ENCODE peak calls at places on chromosomes 16 and 17, in eight cellular contexts. One of them, this sample, is unnamed. For H3K27me3, the result is how much of the 10 kb centered on the place peaks cover.

GRCh38 chr17:48725005-48725293 is 2.0 kb downstream of the PRAC2 start:
- DNase-seq in psoas muscle: no peak
- DNase-seq in fibroblast of lung: no peak
- DNase-seq in K562: no peak
- DNase-seq in prostate gland: no peak
- DNase-seq in tibial nerve: no peak
- DNase-seq in BJ: no peak
- DNase-seq in heart right ventricle: no peak
- DNase-seq in this sample: no peak

GRCh38 chr16:53773150-53773846 is 69.3 kb downstream of the FTO start:
- DNase-seq in fibroblast of lung: peak
- DNase-seq in tibial nerve: peak
- DNase-seq in psoas muscle: no peak
- DNase-seq in heart right ventricle: no peak
- DNase-seq in prostate gland: peak
- DNase-seq in BJ: no peak
- DNase-seq in K562: peak
- DNase-seq in this sample: peak

GRCh38 chr17:5825717-5826330 is 241.5 kb upstream of the NLRP1 start:
- DNase-seq in K562: no peak
- DNase-seq in heart right ventricle: no peak
- DNase-seq in tibial nerve: no peak
- DNase-seq in BJ: no peak
- DNase-seq in fibroblast of lung: peak
- DNase-seq in prostate gland: no peak
- DNase-seq in psoas muscle: no peak
- DNase-seq in this sample: peak

GRCh38 chr16:29148867-29149272 is 164.0 kb downstream of the LAT start:
- DNase-seq in prostate gland: no peak
- DNase-seq in psoas muscle: no peak
- DNase-seq in fibroblast of lung: no peak
- DNase-seq in BJ: no peak
- DNase-seq in K562: no peak
- DNase-seq in tibial nerve: no peak
- DNase-seq in heart right ventricle: peak
- DNase-seq in this sample: no peak

GRCh38 chr16:17384473-17384872 is 86.3 kb downstream of the XYLT1 start:
- DNase-seq in heart right ventricle: no peak
- DNase-seq in psoas muscle: no peak
- DNase-seq in K562: no peak
- DNase-seq in tibial nerve: no peak
- DNase-seq in prostate gland: no peak
- DNase-seq in fibroblast of lung: no peak
- DNase-seq in BJ: no peak
- DNase-seq in this sample: no peak

GRCh38 chr16:82629441-82630027 is 2.8 kb downstream of the CDH13 start:
- DNase-seq in tibial nerve: no peak
- DNase-seq in BJ: peak
- DNase-seq in psoas muscle: no peak
- DNase-seq in prostate gland: peak
- DNase-seq in fibroblast of lung: peak
- DNase-seq in heart right ventricle: no peak
- DNase-seq in K562: no peak
- DNase-seq in this sample: peak

GRCh38 chr16:50273382-50273690 is 7.0 kb downstream of the ADCY7 start:
- DNase-seq in fibroblast of lung: no peak
- DNase-seq in tibial nerve: no peak
- DNase-seq in psoas muscle: peak
- DNase-seq in heart right ventricle: no peak
- DNase-seq in BJ: no peak
- DNase-seq in prostate gland: no peak
- DNase-seq in K562: no peak
- DNase-seq in this sample: no peak

GRCh38 chr16:24700549-24701392 is 28.7 kb upstream of the TNRC6A start:
- DNase-seq in psoas muscle: peak
- DNase-seq in prostate gland: peak
- DNase-seq in heart right ventricle: peak
- DNase-seq in K562: no peak
- DNase-seq in tibial nerve: peak
- DNase-seq in BJ: peak
- DNase-seq in fibroblast of lung: peak
- DNase-seq in this sample: peak

GRCh38 chr17:56247816-56248215 is 94.5 kb downstream of the ANKFN1 start:
- DNase-seq in fibroblast of lung: no peak
- DNase-seq in prostate gland: no peak
- DNase-seq in heart right ventricle: no peak
- DNase-seq in BJ: no peak
- DNase-seq in K562: no peak
- DNase-seq in tibial nerve: no peak
- DNase-seq in psoas muscle: no peak
- DNase-seq in this sample: no peak

GRCh38 chr16:57016831-57017230 is 27.5 kb downstream of the NLRC5 start:
- DNase-seq in psoas muscle: no peak
- DNase-seq in tibial nerve: no peak
- DNase-seq in K562: no peak
- DNase-seq in fibroblast of lung: no peak
- DNase-seq in heart right ventricle: no peak
- DNase-seq in BJ: no peak
- DNase-seq in prostate gland: no peak
- DNase-seq in this sample: no peak

GRCh38 chr17:6780886-6781285 is 4.9 kb downstream of the FBXO39 start:
- DNase-seq in K562: no peak
- DNase-seq in psoas muscle: no peak
- DNase-seq in prostate gland: no peak
- DNase-seq in fibroblast of lung: no peak
- DNase-seq in heart right ventricle: no peak
- DNase-seq in tibial nerve: no peak
- DNase-seq in BJ: no peak
- DNase-seq in this sample: no peak

GRCh38 chr17:47192549-47192948 is 3.5 kb upstream of the CDC27 start:
- DNase-seq in psoas muscle: no peak
- DNase-seq in fibroblast of lung: no peak
- DNase-seq in K562: no peak
- DNase-seq in heart right ventricle: no peak
- DNase-seq in prostate gland: no peak
- DNase-seq in tibial nerve: no peak
- DNase-seq in BJ: no peak
- DNase-seq in this sample: no peak

GRCh38 chr17:78802008-78802407 is 19.9 kb upstream of the CYTH1 start:
- DNase-seq in K562: no peak
- DNase-seq in fibroblast of lung: no peak
- DNase-seq in heart right ventricle: no peak
- DNase-seq in tibial nerve: no peak
- DNase-seq in prostate gland: no peak
- DNase-seq in psoas muscle: no peak
- DNase-seq in BJ: no peak
- DNase-seq in this sample: no peak

GRCh38 chr16:3646348-3646920 is 8.1 kb upstream of the DNASE1 start:
- DNase-seq in K562: peak
- DNase-seq in prostate gland: peak
- DNase-seq in psoas muscle: no peak
- DNase-seq in BJ: no peak
- DNase-seq in heart right ventricle: no peak
- DNase-seq in tibial nerve: no peak
- DNase-seq in fibroblast of lung: no peak
- DNase-seq in this sample: peak

GRCh38 chr17:82704886-82705285 is 6.4 kb upstream of the RAB40B start:
- DNase-seq in prostate gland: no peak
- DNase-seq in BJ: no peak
- DNase-seq in heart right ventricle: no peak
- DNase-seq in tibial nerve: no peak
- DNase-seq in psoas muscle: no peak
- DNase-seq in K562: no peak
- DNase-seq in fibroblast of lung: no peak
- DNase-seq in this sample: no peak

GRCh38 chr16:74771656-74772315 is 2.8 kb downstream of the FA2H start:
- DNase-seq in K562: no peak
- DNase-seq in fibroblast of lung: no peak
- DNase-seq in heart right ventricle: no peak
- DNase-seq in prostate gland: no peak
- DNase-seq in psoas muscle: no peak
- DNase-seq in tibial nerve: no peak
- DNase-seq in BJ: no peak
- DNase-seq in this sample: no peak

GRCh38 chr16:74774223-74775139 is at the start of gene FA2H:
- DNase-seq in tibial nerve: peak
- DNase-seq in heart right ventricle: peak
- DNase-seq in psoas muscle: peak
- DNase-seq in K562: peak
- DNase-seq in prostate gland: peak
- DNase-seq in fibroblast of lung: peak
- DNase-seq in BJ: no peak
- DNase-seq in this sample: peak

GRCh38 chr16:74770826-74771526 is 3.6 kb downstream of the FA2H start:
- DNase-seq in prostate gland: no peak
- DNase-seq in psoas muscle: no peak
- DNase-seq in heart right ventricle: no peak
- DNase-seq in tibial nerve: no peak
- DNase-seq in BJ: no peak
- DNase-seq in fibroblast of lung: no peak
- DNase-seq in K562: no peak
- DNase-seq in this sample: no peak

GRCh38 chr16:74775255-74775654 is 635 bp upstream of the FA2H start:
- DNase-seq in fibroblast of lung: no peak
- DNase-seq in heart right ventricle: no peak
- DNase-seq in prostate gland: no peak
- DNase-seq in BJ: no peak
- DNase-seq in K562: no peak
- DNase-seq in psoas muscle: no peak
- DNase-seq in tibial nerve: no peak
- DNase-seq in this sample: no peak

GRCh38 chr16:74773431-74774222 is 993 bp downstream of the FA2H start:
- DNase-seq in psoas muscle: no peak
- DNase-seq in fibroblast of lung: no peak
- DNase-seq in tibial nerve: no peak
- DNase-seq in prostate gland: no peak
- DNase-seq in BJ: no peak
- DNase-seq in K562: no peak
- DNase-seq in heart right ventricle: no peak
- DNase-seq in this sample: no peak
- H3K4me3 ChIP-seq in psoas muscle: peak
- H3K4me3 ChIP-seq in fibroblast of lung: no peak
- H3K4me3 ChIP-seq in tibial nerve: peak
- H3K4me3 ChIP-seq in prostate gland: peak
- H3K4me3 ChIP-seq in BJ: no peak
- H3K4me3 ChIP-seq in K562: no peak
- H3K4me3 ChIP-seq in heart right ventricle: peak
- H3K4me3 ChIP-seq in this sample: no peak

GRCh38 chr16:89491974-89492687 is 1.8 kb upstream of the ANKRD11 start:
- DNase-seq in heart right ventricle: no peak
- DNase-seq in K562: peak
- DNase-seq in fibroblast of lung: no peak
- DNase-seq in prostate gland: no peak
- DNase-seq in psoas muscle: no peak
- DNase-seq in tibial nerve: no peak
- DNase-seq in BJ: no peak
- DNase-seq in this sample: no peak

GRCh38 chr16:89489040-89489721 is 1.2 kb downstream of the ANKRD11 start:
- DNase-seq in tibial nerve: peak
- DNase-seq in fibroblast of lung: peak
- DNase-seq in K562: peak
- DNase-seq in psoas muscle: peak
- DNase-seq in BJ: peak
- DNase-seq in prostate gland: peak
- DNase-seq in heart right ventricle: peak
- DNase-seq in this sample: peak

GRCh38 chr16:89491238-89491869 is 993 bp upstream of the ANKRD11 start:
- DNase-seq in prostate gland: no peak
- DNase-seq in fibroblast of lung: peak
- DNase-seq in heart right ventricle: no peak
- DNase-seq in BJ: no peak
- DNase-seq in psoas muscle: peak
- DNase-seq in K562: no peak
- DNase-seq in tibial nerve: no peak
- DNase-seq in this sample: no peak

GRCh38 chr16:89489731-89490385 is 503 bp downstream of the ANKRD11 start:
- DNase-seq in psoas muscle: peak
- DNase-seq in fibroblast of lung: no peak
- DNase-seq in prostate gland: no peak
- DNase-seq in tibial nerve: no peak
- DNase-seq in BJ: no peak
- DNase-seq in K562: peak
- DNase-seq in heart right ventricle: no peak
- DNase-seq in this sample: no peak

DNA sequence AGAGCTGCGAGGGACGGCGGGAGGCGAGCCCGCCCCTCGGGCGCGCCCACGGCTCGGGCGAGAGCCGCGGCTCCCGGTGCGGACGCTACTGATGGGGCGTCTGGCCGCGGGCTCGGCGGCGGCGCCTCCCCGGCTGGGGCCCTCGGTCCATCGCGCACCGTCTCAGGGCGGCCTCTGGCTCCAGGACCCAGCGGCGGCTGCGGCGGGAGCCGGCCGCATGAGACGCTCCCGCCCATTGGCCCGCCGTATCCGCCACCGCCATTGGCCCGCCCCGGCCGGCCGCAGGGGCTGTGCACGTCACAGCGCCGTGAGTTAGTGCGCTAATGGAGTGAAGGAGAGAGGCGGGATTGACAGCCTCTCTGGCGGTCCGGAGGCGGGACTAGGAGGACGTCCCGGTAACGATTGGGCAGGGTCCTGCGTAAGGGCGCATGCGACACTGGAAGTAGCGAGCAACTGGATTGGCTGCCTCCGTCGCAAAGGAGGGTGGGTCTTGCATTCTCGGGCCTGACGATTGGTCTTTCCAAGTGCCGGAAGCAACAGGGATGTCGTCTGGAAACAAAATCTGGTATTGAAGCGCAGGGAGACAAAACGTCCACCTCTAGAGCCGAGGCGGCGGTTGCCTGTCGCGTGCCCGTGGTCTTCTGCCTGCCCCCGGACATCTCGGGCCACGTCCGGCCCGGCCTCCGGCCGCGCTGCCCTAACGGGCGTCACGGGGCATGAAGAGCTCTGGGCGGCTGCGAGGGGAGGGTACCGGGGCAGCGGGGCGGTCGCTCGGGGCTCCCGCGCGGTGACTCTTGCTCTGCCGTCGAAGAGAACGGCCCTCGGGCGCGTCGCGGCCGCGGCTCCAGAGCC is at the start of gene ANKRD11:
- DNase-seq in prostate gland: peak
- DNase-seq in BJ: peak
- DNase-seq in fibroblast of lung: peak
- DNase-seq in tibial nerve: peak
- DNase-seq in heart right ventricle: peak
- DNase-seq in K562: peak
- DNase-seq in psoas muscle: peak
- DNase-seq in this sample: peak
- TF ChIP-seq CTCF in prostate gland: no peak
- TF ChIP-seq CTCF in BJ: no peak
- TF ChIP-seq CTCF in fibroblast of lung: no peak
- TF ChIP-seq CTCF in tibial nerve: no peak
- TF ChIP-seq CTCF in heart right ventricle: no peak
- TF ChIP-seq CTCF in K562: no peak
- TF ChIP-seq CTCF in psoas muscle: no peak
- TF ChIP-seq CTCF in this sample: no peak

GRCh38 chr17:57511475-57512123 is 233.5 kb downstream of the CCDC182 start:
- DNase-seq in prostate gland: no peak
- DNase-seq in K562: no peak
- DNase-seq in psoas muscle: no peak
- DNase-seq in heart right ventricle: no peak
- DNase-seq in tibial nerve: no peak
- DNase-seq in BJ: no peak
- DNase-seq in fibroblast of lung: no peak
- DNase-seq in this sample: no peak
- H3K27me3 ChIP-seq in prostate gland: under half
- H3K27me3 ChIP-seq in K562: under half
- H3K27me3 ChIP-seq in psoas muscle: under half
- H3K27me3 ChIP-seq in heart right ventricle: under half
- H3K27me3 ChIP-seq in tibial nerve: under half
- H3K27me3 ChIP-seq in BJ: under half
- H3K27me3 ChIP-seq in fibroblast of lung: under half
- H3K27me3 ChIP-seq in this sample: under half

GRCh38 chr17:17420035-17420434 is 56.8 kb upstream of the MED9 start:
- DNase-seq in psoas muscle: peak
- DNase-seq in heart right ventricle: peak
- DNase-seq in fibroblast of lung: no peak
- DNase-seq in BJ: no peak
- DNase-seq in tibial nerve: peak
- DNase-seq in K562: no peak
- DNase-seq in prostate gland: no peak
- DNase-seq in this sample: no peak
- H3K4me3 ChIP-seq in psoas muscle: no peak
- H3K4me3 ChIP-seq in heart right ventricle: no peak
- H3K4me3 ChIP-seq in fibroblast of lung: no peak
- H3K4me3 ChIP-seq in BJ: no peak
- H3K4me3 ChIP-seq in tibial nerve: no peak
- H3K4me3 ChIP-seq in K562: no peak
- H3K4me3 ChIP-seq in prostate gland: no peak
- H3K4me3 ChIP-seq in this sample: no peak

This sample was measured in bronchial epithelial cell.